ENCODE peak calls at places on chromosomes 6 and 20, in nine cellular contexts. One of them, this sample, is unnamed.

GRCh38 chr6:37819802-37820712 is 530 bp downstream of the ZFAND3 start:
- DNase-seq in heart right ventricle: peak; percentile 52
- DNase-seq in GM06990: peak; percentile 44
- DNase-seq in brain microvascular endothelial cell: peak; percentile 32
- DNase-seq in choroid plexus epithelial cell: peak; percentile 45
- DNase-seq in osteocyte: peak; percentile 85
- DNase-seq in neural crest cell: no peak
- DNase-seq in fibroblast of lung: peak; percentile 61
- DNase-seq in HFFc6: peak; percentile 36
- DNase-seq in this sample: no peak

GRCh38 chr6:108621117-108621516 is 60.4 kb downstream of the FOXO3 start:
- DNase-seq in heart right ventricle: no peak
- DNase-seq in GM06990: no peak
- DNase-seq in brain microvascular endothelial cell: peak; percentile 88
- DNase-seq in choroid plexus epithelial cell: peak; percentile 86
- DNase-seq in osteocyte: no peak
- DNase-seq in neural crest cell: no peak
- DNase-seq in fibroblast of lung: peak; percentile 86
- DNase-seq in HFFc6: peak; percentile 95
- DNase-seq in this sample: no peak

GRCh38 chr6:167827588-167828324 is 1.0 kb downstream of the AFDN start:
- DNase-seq in heart right ventricle: peak; percentile 52
- DNase-seq in GM06990: peak; percentile 63
- DNase-seq in brain microvascular endothelial cell: no peak
- DNase-seq in choroid plexus epithelial cell: peak; percentile 48
- DNase-seq in osteocyte: no peak
- DNase-seq in neural crest cell: peak; percentile 45
- DNase-seq in fibroblast of lung: peak; percentile 34
- DNase-seq in HFFc6: peak; percentile 17
- DNase-seq in this sample: peak; percentile 74

GRCh38 chr20:57959018-57959417 is 249.2 kb upstream of the PMEPA1 start:
- DNase-seq in heart right ventricle: no peak
- DNase-seq in GM06990: no peak
- DNase-seq in brain microvascular endothelial cell: no peak
- DNase-seq in choroid plexus epithelial cell: no peak
- DNase-seq in osteocyte: no peak
- DNase-seq in neural crest cell: no peak
- DNase-seq in fibroblast of lung: no peak
- DNase-seq in HFFc6: no peak
- DNase-seq in this sample: no peak

GRCh38 chr6:150881911-150882481 is 16.5 kb downstream of the MTHFD1L start:
- DNase-seq in heart right ventricle: peak; percentile 25
- DNase-seq in GM06990: no peak
- DNase-seq in brain microvascular endothelial cell: peak; percentile 99
- DNase-seq in choroid plexus epithelial cell: peak; percentile 95
- DNase-seq in osteocyte: no peak
- DNase-seq in neural crest cell: peak; percentile 34
- DNase-seq in fibroblast of lung: peak; percentile 99
- DNase-seq in HFFc6: peak; percentile 97
- DNase-seq in this sample: no peak

GRCh38 chr20:17630151-17630805 is 51.8 kb downstream of the RRBP1 start:
- DNase-seq in heart right ventricle: no peak
- DNase-seq in GM06990: no peak
- DNase-seq in brain microvascular endothelial cell: no peak
- DNase-seq in choroid plexus epithelial cell: no peak
- DNase-seq in osteocyte: no peak
- DNase-seq in neural crest cell: no peak
- DNase-seq in fibroblast of lung: no peak
- DNase-seq in HFFc6: no peak
- DNase-seq in this sample: no peak

GRCh38 chr6:166724576-166724975 is 97.5 kb upstream of the RPS6KA2 start:
- DNase-seq in heart right ventricle: no peak
- DNase-seq in GM06990: no peak
- DNase-seq in brain microvascular endothelial cell: no peak
- DNase-seq in choroid plexus epithelial cell: no peak
- DNase-seq in osteocyte: no peak
- DNase-seq in neural crest cell: no peak
- DNase-seq in fibroblast of lung: no peak
- DNase-seq in HFFc6: no peak
- DNase-seq in this sample: no peak

GRCh38 chr6:43716099-43716498 is 28.5 kb upstream of the MRPS18A start:
- DNase-seq in heart right ventricle: peak; percentile 76
- DNase-seq in GM06990: no peak
- DNase-seq in brain microvascular endothelial cell: no peak
- DNase-seq in choroid plexus epithelial cell: peak; percentile 58
- DNase-seq in osteocyte: peak; percentile 94
- DNase-seq in neural crest cell: no peak
- DNase-seq in fibroblast of lung: peak; percentile 28
- DNase-seq in HFFc6: no peak
- DNase-seq in this sample: no peak

GRCh38 chr6:16769986-16770376 is 8.7 kb upstream of the ATXN1 start:
- DNase-seq in heart right ventricle: no peak
- DNase-seq in GM06990: no peak
- DNase-seq in brain microvascular endothelial cell: peak; percentile 87
- DNase-seq in choroid plexus epithelial cell: peak; percentile 88
- DNase-seq in osteocyte: no peak
- DNase-seq in neural crest cell: no peak
- DNase-seq in fibroblast of lung: peak; percentile 95
- DNase-seq in HFFc6: peak; percentile 84
- DNase-seq in this sample: no peak

GRCh38 chr20:56630086-56630493 is 984 bp downstream of the TFAP2C start:
- DNase-seq in heart right ventricle: peak; percentile 23
- DNase-seq in GM06990: peak; percentile 51
- DNase-seq in brain microvascular endothelial cell: peak; percentile 47
- DNase-seq in choroid plexus epithelial cell: peak; percentile 83
- DNase-seq in osteocyte: peak; percentile 94
- DNase-seq in neural crest cell: peak; percentile 69
- DNase-seq in fibroblast of lung: peak; percentile 72
- DNase-seq in HFFc6: peak; percentile 78
- DNase-seq in this sample: peak; percentile 83

GRCh38 chr20:62888910-62889309 is 27.3 kb upstream of the TCFL5 start:
- DNase-seq in heart right ventricle: no peak
- DNase-seq in GM06990: no peak
- DNase-seq in brain microvascular endothelial cell: no peak
- DNase-seq in choroid plexus epithelial cell: no peak
- DNase-seq in osteocyte: no peak
- DNase-seq in neural crest cell: no peak
- DNase-seq in fibroblast of lung: no peak
- DNase-seq in HFFc6: no peak
- DNase-seq in this sample: no peak

GRCh38 chr6:38489951-38490350 is 149.8 kb downstream of the BTBD9 start:
- DNase-seq in heart right ventricle: no peak
- DNase-seq in GM06990: no peak
- DNase-seq in brain microvascular endothelial cell: peak; percentile 33
- DNase-seq in choroid plexus epithelial cell: peak; percentile 76
- DNase-seq in osteocyte: no peak
- DNase-seq in neural crest cell: no peak
- DNase-seq in fibroblast of lung: peak; percentile 82
- DNase-seq in HFFc6: peak; percentile 56
- DNase-seq in this sample: no peak

GRCh38 chr20:61521680-61522420 is 269.8 kb downstream of the CDH4 start:
- DNase-seq in heart right ventricle: no peak
- DNase-seq in GM06990: no peak
- DNase-seq in brain microvascular endothelial cell: no peak
- DNase-seq in choroid plexus epithelial cell: peak; percentile 29
- DNase-seq in osteocyte: no peak
- DNase-seq in neural crest cell: no peak
- DNase-seq in fibroblast of lung: peak; percentile 79
- DNase-seq in HFFc6: no peak
- DNase-seq in this sample: no peak

GRCh38 chr20:7571521-7572065 is 368.7 kb downstream of the HAO1 start:
- DNase-seq in heart right ventricle: no peak
- DNase-seq in GM06990: no peak
- DNase-seq in brain microvascular endothelial cell: no peak
- DNase-seq in choroid plexus epithelial cell: no peak
- DNase-seq in osteocyte: no peak
- DNase-seq in neural crest cell: no peak
- DNase-seq in fibroblast of lung: no peak
- DNase-seq in HFFc6: no peak
- DNase-seq in this sample: no peak

GRCh38 chr20:60058869-60059268 is 100.6 kb downstream of the CDH26 start:
- DNase-seq in heart right ventricle: no peak
- DNase-seq in GM06990: no peak
- DNase-seq in brain microvascular endothelial cell: no peak
- DNase-seq in choroid plexus epithelial cell: no peak
- DNase-seq in osteocyte: peak; percentile 59
- DNase-seq in neural crest cell: no peak
- DNase-seq in fibroblast of lung: no peak
- DNase-seq in HFFc6: no peak
- DNase-seq in this sample: no peak

GRCh38 chr6:167799033-167799933 is 27.4 kb upstream of the AFDN start:
- DNase-seq in heart right ventricle: no peak
- DNase-seq in GM06990: no peak
- DNase-seq in brain microvascular endothelial cell: no peak
- DNase-seq in choroid plexus epithelial cell: peak; percentile 32
- DNase-seq in osteocyte: peak; percentile 74
- DNase-seq in neural crest cell: no peak
- DNase-seq in fibroblast of lung: no peak
- DNase-seq in HFFc6: no peak
- DNase-seq in this sample: no peak

DNA sequence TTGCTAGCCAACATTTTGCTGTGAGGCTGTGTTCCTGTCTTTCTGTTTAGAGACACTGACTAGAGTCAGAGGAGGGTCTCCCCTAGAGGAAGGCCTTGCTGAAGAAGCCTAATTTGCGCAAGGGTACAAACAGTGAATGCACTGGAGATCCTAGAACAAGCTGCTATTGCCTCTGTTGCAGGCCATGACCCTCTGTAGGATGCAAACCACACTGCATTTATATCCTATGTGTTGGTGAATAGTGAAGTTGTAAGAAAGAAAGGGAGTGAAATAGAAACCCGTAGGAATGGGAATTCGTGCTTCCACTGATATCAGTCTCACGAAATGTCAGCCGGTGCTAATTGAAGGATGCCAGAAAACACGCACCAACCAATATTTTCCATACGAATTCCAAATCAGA is 88.2 kb downstream of the GJA1 start:
- DNase-seq in heart right ventricle: no peak
- DNase-seq in GM06990: no peak
- DNase-seq in brain microvascular endothelial cell: peak; percentile 75
- DNase-seq in choroid plexus epithelial cell: peak; percentile 88
- DNase-seq in osteocyte: no peak
- DNase-seq in neural crest cell: no peak
- DNase-seq in fibroblast of lung: peak; percentile 35
- DNase-seq in HFFc6: no peak
- DNase-seq in this sample: no peak
- TF ChIP-seq CTCF in heart right ventricle: no peak
- TF ChIP-seq CTCF in GM06990: no peak
- TF ChIP-seq CTCF in brain microvascular endothelial cell: no peak
- TF ChIP-seq CTCF in choroid plexus epithelial cell: no peak
- TF ChIP-seq CTCF in osteocyte: no peak
- TF ChIP-seq CTCF in neural crest cell: no peak
- TF ChIP-seq CTCF in fibroblast of lung: no peak
- TF ChIP-seq CTCF in HFFc6: no peak
- TF ChIP-seq CTCF in this sample: no peak

GRCh38 chr6:87700729-87701675 is 1.0 kb downstream of the AKIRIN2 start:
- DNase-seq in heart right ventricle: peak; percentile 33
- DNase-seq in GM06990: peak; percentile 54
- DNase-seq in brain microvascular endothelial cell: peak; percentile 62
- DNase-seq in choroid plexus epithelial cell: peak; percentile 53
- DNase-seq in osteocyte: no peak
- DNase-seq in neural crest cell: peak; percentile 39
- DNase-seq in fibroblast of lung: peak; percentile 76
- DNase-seq in HFFc6: peak; percentile 75
- DNase-seq in this sample: no peak
- TF ChIP-seq CTCF in heart right ventricle: no peak
- TF ChIP-seq CTCF in GM06990: peak; percentile 8
- TF ChIP-seq CTCF in brain microvascular endothelial cell: no peak
- TF ChIP-seq CTCF in choroid plexus epithelial cell: peak; percentile 16
- TF ChIP-seq CTCF in osteocyte: no peak
- TF ChIP-seq CTCF in neural crest cell: no peak
- TF ChIP-seq CTCF in fibroblast of lung: no peak
- TF ChIP-seq CTCF in HFFc6: no peak
- TF ChIP-seq CTCF in this sample: no peak

DNA sequence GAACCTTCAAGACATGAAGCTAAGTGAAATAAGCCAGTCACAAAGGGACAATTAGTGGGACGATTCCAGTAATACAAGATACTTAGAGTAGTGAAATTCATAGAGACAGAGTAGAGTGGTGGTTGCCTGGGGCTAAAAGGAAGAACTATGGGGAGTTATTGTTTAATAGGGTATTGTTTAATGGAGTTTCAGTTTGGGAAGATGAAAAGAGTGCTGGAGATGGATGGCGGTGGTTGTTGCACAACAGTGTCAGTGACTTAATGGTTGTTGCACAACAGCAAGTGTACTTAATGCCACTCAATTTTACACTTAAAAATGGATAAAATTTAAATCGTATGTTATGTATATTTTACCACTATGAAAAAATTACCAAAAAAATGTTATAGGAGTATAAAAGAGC is 209.7 kb upstream of the TENT5A start:
- DNase-seq in heart right ventricle: no peak
- DNase-seq in GM06990: no peak
- DNase-seq in brain microvascular endothelial cell: no peak
- DNase-seq in choroid plexus epithelial cell: peak; percentile 35
- DNase-seq in osteocyte: no peak
- DNase-seq in neural crest cell: no peak
- DNase-seq in fibroblast of lung: no peak
- DNase-seq in HFFc6: no peak
- DNase-seq in this sample: no peak
- TF ChIP-seq CTCF in heart right ventricle: no peak
- TF ChIP-seq CTCF in GM06990: no peak
- TF ChIP-seq CTCF in brain microvascular endothelial cell: no peak
- TF ChIP-seq CTCF in choroid plexus epithelial cell: no peak
- TF ChIP-seq CTCF in osteocyte: no peak
- TF ChIP-seq CTCF in neural crest cell: no peak
- TF ChIP-seq CTCF in fibroblast of lung: no peak
- TF ChIP-seq CTCF in HFFc6: no peak
- TF ChIP-seq CTCF in this sample: no peak

GRCh38 chr6:149086363-149086762 is 231.1 kb upstream of the TAB2 start:
- DNase-seq in heart right ventricle: no peak
- DNase-seq in GM06990: no peak
- DNase-seq in brain microvascular endothelial cell: no peak
- DNase-seq in choroid plexus epithelial cell: no peak
- DNase-seq in osteocyte: no peak
- DNase-seq in neural crest cell: no peak
- DNase-seq in fibroblast of lung: no peak
- DNase-seq in HFFc6: no peak
- DNase-seq in this sample: no peak

GRCh38 chr6:149093643-149094042 is 223.9 kb upstream of the TAB2 start:
- DNase-seq in heart right ventricle: no peak
- DNase-seq in GM06990: no peak
- DNase-seq in brain microvascular endothelial cell: peak; percentile 22
- DNase-seq in choroid plexus epithelial cell: peak; percentile 75
- DNase-seq in osteocyte: no peak
- DNase-seq in neural crest cell: no peak
- DNase-seq in fibroblast of lung: peak; percentile 81
- DNase-seq in HFFc6: peak; percentile 61
- DNase-seq in this sample: no peak

GRCh38 chr6:149088361-149088760 is 229.2 kb upstream of the TAB2 start:
- DNase-seq in heart right ventricle: no peak
- DNase-seq in GM06990: no peak
- DNase-seq in brain microvascular endothelial cell: no peak
- DNase-seq in choroid plexus epithelial cell: no peak
- DNase-seq in osteocyte: no peak
- DNase-seq in neural crest cell: no peak
- DNase-seq in fibroblast of lung: no peak
- DNase-seq in HFFc6: no peak
- DNase-seq in this sample: no peak

GRCh38 chr6:149087898-149088297 is 229.6 kb upstream of the TAB2 start:
- DNase-seq in heart right ventricle: no peak
- DNase-seq in GM06990: no peak
- DNase-seq in brain microvascular endothelial cell: no peak
- DNase-seq in choroid plexus epithelial cell: no peak
- DNase-seq in osteocyte: no peak
- DNase-seq in neural crest cell: no peak
- DNase-seq in fibroblast of lung: no peak
- DNase-seq in HFFc6: no peak
- DNase-seq in this sample: no peak

GRCh38 chr6:149089508-149089907 is 228.0 kb upstream of the TAB2 start:
- DNase-seq in heart right ventricle: no peak
- DNase-seq in GM06990: no peak
- DNase-seq in brain microvascular endothelial cell: no peak
- DNase-seq in choroid plexus epithelial cell: peak; percentile 37
- DNase-seq in osteocyte: no peak
- DNase-seq in neural crest cell: no peak
- DNase-seq in fibroblast of lung: no peak
- DNase-seq in HFFc6: no peak
- DNase-seq in this sample: no peak
- TF ChIP-seq CTCF in heart right ventricle: no peak
- TF ChIP-seq CTCF in GM06990: no peak
- TF ChIP-seq CTCF in brain microvascular endothelial cell: peak; percentile 39
- TF ChIP-seq CTCF in choroid plexus epithelial cell: peak; percentile 49
- TF ChIP-seq CTCF in osteocyte: peak; percentile 26
- TF ChIP-seq CTCF in neural crest cell: no peak
- TF ChIP-seq CTCF in fibroblast of lung: no peak
- TF ChIP-seq CTCF in HFFc6: no peak
- TF ChIP-seq CTCF in this sample: no peak